ENCODE peak calls at places on chromosome 4, in five cellular contexts. J, N, R, P and V are unnamed samples.

GRCh38 chr4:19806865-19807264 is 444.8 kb upstream of the SLIT2 start:
- DNase-seq in R (no peak), P (peak), J (no peak), N (no peak), V (no peak)

GRCh38 chr4:99324978-99325377 is 3.8 kb upstream of the ADH1B start:
- DNase-seq in J (no peak), P (peak), N (no peak), R (no peak), V (no peak)

GRCh38 chr4:64341711-64342110 is 67.5 kb downstream of the TECRL start:
- DNase-seq in J (no peak), N (no peak), R (no peak), P (no peak), V (no peak)

GRCh38 chr4:52714597-52715254 is 36.5 kb downstream of the ERVMER34-1 start:
- DNase-seq in P (peak), N (no peak), J (no peak), R (no peak), V (no peak)

GRCh38 chr4:101307901-101308300 is 39.4 kb downstream of the PPP3CA start:
- DNase-seq in R (no peak), P (no peak), J (no peak), N (no peak), V (no peak)

GRCh38 chr4:3636628-3637320 is 104.6 kb upstream of the LRPAP1 start:
- DNase-seq in N (no peak), P (no peak), J (no peak), R (no peak), V (no peak)

GRCh38 chr4:118950224-118950623 is 61.6 kb downstream of the SYNPO2 start:
- DNase-seq in P (no peak), N (no peak), R (no peak), J (no peak), V (no peak)

GRCh38 chr4:95267081-95267480 is 281.7 kb downstream of the UNC5C start:
- DNase-seq in J (no peak), P (peak), R (no peak), N (no peak), V (no peak)

GRCh38 chr4:25859429-25860148 is 3.2 kb downstream of the SEL1L3 start:
- DNase-seq in R (no peak), J (no peak), N (no peak), P (no peak), V (peak)

GRCh38 chr4:609400-610050 is 15.8 kb upstream of the PDE6B start:
- DNase-seq in N (no peak), J (no peak), P (no peak), R (no peak), V (no peak)

GRCh38 chr4:110865611-110866254 is 242.9 kb upstream of the PITX2 start:
- DNase-seq in R (no peak), P (peak), J (no peak), N (no peak), V (no peak)

GRCh38 chr4:107037188-107037587 is 1.1 kb upstream of the DKK2 start:
- DNase-seq in P (no peak), N (no peak), R (no peak), J (peak), V (no peak)

GRCh38 chr4:185726931-185727330 is 85.1 kb downstream of the SORBS2 start:
- DNase-seq in R (no peak), J (no peak), P (peak), N (no peak), V (no peak)

GRCh38 chr4:39466747-39467146 is 7.9 kb downstream of the LIAS start:
- DNase-seq in N (no peak), R (no peak), P (peak), J (no peak), V (no peak)

GRCh38 chr4:132992686-132993085 is 156.4 kb upstream of the PCDH10 start:
- DNase-seq in P (no peak), N (no peak), R (no peak), J (peak), V (no peak)

GRCh38 chr4:116926631-116927295 is 158.6 kb downstream of the TRAM1L1 start:
- DNase-seq in J (peak), R (no peak), P (no peak), N (no peak), V (no peak)

GRCh38 chr4:78207951-78208350 is 150.8 kb downstream of the FRAS1 start:
- DNase-seq in R (no peak), N (no peak), J (peak), P (no peak), V (no peak)

GRCh38 chr4:108731001-108731400 is 31.9 kb downstream of the ETNPPL start:
- DNase-seq in R (no peak), N (no peak), J (no peak), P (no peak), V (no peak)

GRCh38 chr4:95045429-95045828 is 287.7 kb downstream of the BMPR1B start:
- DNase-seq in J (peak), N (no peak), R (no peak), P (peak), V (no peak)

GRCh38 chr4:153115322-153116100 is 88.7 kb upstream of the TRIM2 start:
- DNase-seq in R (no peak), J (no peak), P (peak), N (peak), V (peak)

GRCh38 chr4:8557151-8558076 is 22.8 kb upstream of the GPR78 start:
- DNase-seq in P (no peak), R (no peak), N (no peak), J (no peak), V (no peak)

GRCh38 chr4:183130328-183131155 is 31.5 kb downstream of the WWC2 start:
- DNase-seq in P (peak), R (peak), N (no peak), J (no peak), V (no peak)

GRCh38 chr4:187444061-187444460 is 551.5 kb upstream of the ZFP42 start:
- DNase-seq in N (no peak), J (no peak), R (no peak), P (no peak), V (no peak)

GRCh38 chr4:61202100-61202637 is 2.0 kb downstream of the ADGRL3 start:
- DNase-seq in J (no peak), R (no peak), N (no peak), P (no peak), V (no peak)

GRCh38 chr4:41709844-41710481 is 38.6 kb downstream of the PHOX2B start:
- DNase-seq in R (no peak), P (peak), N (peak), J (no peak), V (no peak)